ENCODE peak calls at places on chromosomes 12 and 14, in six cellular contexts. J, O, N, B, K and G are unnamed samples.

GRCh38 chr14:97878206-97878605 is 1081.0 kb downstream of the VRK1 start:
- ATAC-seq in J (no peak), O (no peak), N (peak), B (no peak), K (no peak), G (no peak)

GRCh38 chr14:22231022-22231421 is 358.0 kb downstream of the DAD1 start:
- ATAC-seq in J (no peak), O (peak), N (no peak), B (no peak), K (no peak), G (no peak)

GRCh38 chr12:91965781-91966180 is 179.9 kb downstream of the BTG1 start:
- ATAC-seq in J (no peak), O (no peak), N (no peak), B (peak), K (no peak), G (no peak)

GRCh38 chr14:71212093-71212492 is 304.8 kb downstream of the PCNX1 start:
- ATAC-seq in J (no peak), O (peak), N (no peak), B (no peak), K (no peak), G (no peak)

GRCh38 chr14:105173901-105174894 is 5.6 kb upstream of the JAG2 start:
- ATAC-seq in J (no peak), O (peak), N (no peak), B (no peak), K (no peak), G (no peak)

GRCh38 chr12:42187799-42188198 is 43.1 kb upstream of the GXYLT1 start:
- ATAC-seq in J (no peak), O (no peak), N (no peak), B (peak), K (no peak), G (no peak)

GRCh38 chr12:28202374-28203130 is 12.3 kb downstream of the CCDC91 start:
- ATAC-seq in J (no peak), O (no peak), N (no peak), B (no peak), K (peak), G (no peak)

GRCh38 chr14:69648480-69649414 is 37.4 kb downstream of the SUSD6 start:
- ATAC-seq in J (peak), O (peak), N (no peak), B (no peak), K (peak), G (no peak)

GRCh38 chr12:122960193-122960569 is 6.1 kb downstream of the ABCB9 start:
- ATAC-seq in J (no peak), O (no peak), N (no peak), B (no peak), K (no peak), G (no peak)

GRCh38 chr12:124761876-124762275 is 101.8 kb downstream of the SCARB1 start:
- ATAC-seq in J (no peak), O (peak), N (no peak), B (no peak), K (no peak), G (peak)

GRCh38 chr14:60865378-60866127 is 115.3 kb downstream of the TRMT5 start:
- ATAC-seq in J (no peak), O (no peak), N (no peak), B (no peak), K (no peak), G (peak)

GRCh38 chr14:60861545-60862147 is 119.2 kb downstream of the TRMT5 start:
- ATAC-seq in J (no peak), O (no peak), N (no peak), B (no peak), K (no peak), G (no peak)

GRCh38 chr14:60859525-60859924 is 121.4 kb downstream of the TRMT5 start:
- ATAC-seq in J (no peak), O (no peak), N (no peak), B (no peak), K (no peak), G (peak)

GRCh38 chr14:60863251-60863650 is 117.6 kb downstream of the TRMT5 start:
- ATAC-seq in J (no peak), O (no peak), N (no peak), B (no peak), K (no peak), G (no peak)

GRCh38 chr14:60862283-60862682 is 118.6 kb downstream of the TRMT5 start:
- ATAC-seq in J (no peak), O (no peak), N (peak), B (no peak), K (no peak), G (peak)
- TF ChIP-seq EP300 in J (no peak), O (no peak), N (no peak), B (no peak), K (no peak), G (no peak)

DNA sequence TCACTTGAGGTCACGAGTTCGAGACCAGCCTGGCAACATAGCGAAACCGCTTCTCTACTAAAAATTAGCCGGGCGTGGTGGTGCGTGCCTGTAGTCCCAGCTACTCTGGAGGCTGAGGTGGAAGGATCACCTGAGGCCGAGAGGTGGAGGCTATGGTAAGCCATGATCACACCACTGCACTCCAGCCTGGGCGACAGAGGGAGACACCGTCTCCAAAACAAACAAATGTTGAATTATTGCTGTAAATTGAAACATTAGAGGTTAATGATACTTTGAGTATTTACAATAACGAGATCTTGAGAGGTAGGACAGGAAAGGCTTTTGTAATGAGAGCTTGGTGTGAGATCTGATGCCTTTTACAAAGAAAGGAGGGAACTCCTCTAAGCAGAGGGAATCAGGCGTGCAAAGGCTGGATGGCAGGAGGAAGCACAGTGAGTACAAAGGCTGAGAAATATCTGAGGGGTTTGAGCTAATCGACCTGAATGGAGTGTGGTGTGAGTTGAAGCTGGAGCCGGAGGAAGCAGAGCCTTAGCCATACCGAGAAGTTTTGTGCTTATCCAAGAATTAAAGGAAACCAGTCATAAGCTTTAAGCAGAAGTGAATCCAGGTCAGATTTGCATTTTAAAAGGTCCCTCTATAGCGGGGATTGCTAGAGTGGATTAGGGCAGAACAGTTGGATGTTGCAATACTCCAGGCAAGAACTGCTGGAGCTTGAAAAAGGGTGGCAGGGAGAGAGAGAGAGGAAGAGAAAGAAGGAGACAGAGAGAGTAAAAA is 1.1 kb downstream of the RHNO1 start:
- ATAC-seq in J (peak), O (peak), N (peak), B (peak), K (peak), G (no peak)
- H3K4me3 ChIP-seq in J (peak), O (peak), N (peak), B (peak), K (peak), G (peak)

DNA sequence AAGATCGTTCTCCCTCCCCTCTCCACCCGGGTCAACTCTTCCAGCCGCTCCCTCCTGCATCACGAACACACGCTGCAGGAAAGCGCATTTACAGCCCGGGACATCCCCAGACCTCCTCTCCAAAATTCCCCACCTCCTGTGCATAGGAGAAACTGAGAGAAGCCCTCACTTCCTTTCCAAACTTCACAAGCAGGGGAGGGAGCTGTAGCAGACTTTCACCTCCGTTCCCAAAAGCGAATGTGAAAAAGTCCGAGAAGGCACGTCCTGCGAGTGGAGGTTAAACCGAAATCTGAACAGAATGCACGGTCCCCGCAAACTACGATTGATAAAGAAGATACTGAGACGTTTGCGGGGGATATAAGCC is 467 bp downstream of the BCAT1 start:
- ATAC-seq in J (peak), O (peak), N (peak), B (peak), K (peak), G (no peak)
- TF ChIP-seq POLR2A in J (no peak), O (no peak), N (peak), B (no peak), K (no peak), G (no peak)

GRCh38 chr12:98295681-98296080 is 219.7 kb upstream of the TMPO start:
- ATAC-seq in J (no peak), O (no peak), N (no peak), B (no peak), K (no peak), G (no peak)

GRCh38 chr12:98291828-98292227 is 223.6 kb upstream of the TMPO start:
- ATAC-seq in J (peak), O (no peak), N (no peak), B (no peak), K (no peak), G (no peak)

GRCh38 chr12:98297557-98297956 is 217.8 kb upstream of the TMPO start:
- ATAC-seq in J (no peak), O (no peak), N (no peak), B (no peak), K (no peak), G (no peak)

GRCh38 chr12:98294426-98294825 is 221.0 kb upstream of the TMPO start:
- ATAC-seq in J (no peak), O (no peak), N (no peak), B (no peak), K (no peak), G (no peak)

GRCh38 chr12:98296462-98297079 is 218.8 kb upstream of the TMPO start:
- ATAC-seq in J (no peak), O (peak), N (no peak), B (no peak), K (no peak), G (no peak)
- TF ChIP-seq EP300 in J (no peak), O (no peak), N (no peak), B (no peak), K (no peak), G (no peak)

DNA sequence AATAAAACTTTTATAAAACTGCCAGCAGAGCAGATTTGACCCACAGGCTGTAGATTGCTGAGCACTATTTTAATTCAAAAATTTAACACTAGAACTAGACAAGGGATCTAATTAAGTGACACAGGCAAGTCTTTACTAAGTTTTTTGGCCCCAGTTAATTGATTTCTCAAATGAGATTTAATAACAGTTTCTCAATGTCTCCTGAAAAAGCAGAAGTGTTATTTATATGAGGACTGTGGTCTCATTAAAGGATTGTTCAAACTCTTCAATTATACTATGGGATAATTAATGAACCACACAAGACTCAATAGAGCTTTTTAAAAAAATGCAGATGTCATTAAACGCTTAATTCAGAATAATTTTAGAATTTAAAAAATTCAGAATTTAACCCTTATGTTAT is 1.9 kb downstream of the HEATR5A start:
- ATAC-seq in J (no peak), O (no peak), N (no peak), B (no peak), K (no peak), G (no peak)
- H3K4me3 ChIP-seq in J (peak), O (no peak), N (no peak), B (no peak), K (peak), G (no peak)

GRCh38 chr14:104007121-104007520 is 64.8 kb upstream of the RD3L start:
- ATAC-seq in J (no peak), O (no peak), N (no peak), B (no peak), K (no peak), G (no peak)

GRCh38 chr14:104005489-104005888 is 63.2 kb upstream of the RD3L start:
- ATAC-seq in J (no peak), O (no peak), N (no peak), B (no peak), K (peak), G (no peak)

GRCh38 chr14:104001003-104001402 is 58.7 kb upstream of the RD3L start:
- ATAC-seq in J (peak), O (peak), N (no peak), B (peak), K (peak), G (no peak)

GRCh38 chr14:104003616-104004015 is 61.3 kb upstream of the RD3L start:
- ATAC-seq in J (no peak), O (no peak), N (no peak), B (no peak), K (no peak), G (no peak)

GRCh38 chr14:104004849-104005248 is 62.5 kb upstream of the RD3L start:
- ATAC-seq in J (no peak), O (no peak), N (no peak), B (no peak), K (no peak), G (no peak)
- TF ChIP-seq POLR2A in J (no peak), O (no peak), N (no peak), B (no peak), K (no peak), G (no peak)